ENCODE peak calls at places on chromosomes 13 and 19, in six cellular contexts. W, L, D, Y, O and Q are unnamed samples.
A peak's percentile ranks its signal among the peaks of the same experiment; 100 is the strongest.

GRCh38 chr13:111095031-111095840 is 19.9 kb upstream of the ARHGEF7 start:
- DNase-seq in W (no peak), L (no peak), D (no peak), Y (no peak), O (no peak), Q (no peak)

GRCh38 chr13:99812611-99813010 is 159.0 kb downstream of the ZIC5 start:
- DNase-seq in W (no peak), L (no peak), D (no peak), Y (no peak), O (no peak), Q (no peak)

GRCh38 chr19:7701654-7702457 is at the start of gene FCER2:
- DNase-seq in W (no peak), L (peak; percentile 88), D (no peak), Y (no peak), O (no peak), Q (no peak)

GRCh38 chr13:45374917-45375316 is 33.9 kb upstream of the TPT1 start:
- DNase-seq in W (no peak), L (no peak), D (no peak), Y (no peak), O (no peak), Q (no peak)

GRCh38 chr13:52428295-52428694 is 22.1 kb downstream of the VPS36 start:
- DNase-seq in W (no peak), L (no peak), D (no peak), Y (no peak), O (peak; percentile 44), Q (no peak)

GRCh38 chr19:57664269-57665127 is 4.2 kb upstream of the ZSCAN4 start:
- DNase-seq in W (peak; percentile 2), L (no peak), D (peak; percentile 52), Y (no peak), O (peak; percentile 39), Q (no peak)

GRCh38 chr19:21092107-21092506 is 10.1 kb downstream of the ZNF714 start:
- DNase-seq in W (no peak), L (no peak), D (no peak), Y (no peak), O (no peak), Q (no peak)

GRCh38 chr13:33751151-33751550 is 66.8 kb upstream of the RFC3 start:
- DNase-seq in W (no peak), L (no peak), D (no peak), Y (no peak), O (peak; percentile 11), Q (no peak)

GRCh38 chr19:16778796-16779411 is 50.3 kb upstream of the SIN3B start:
- DNase-seq in W (peak; percentile 10), L (peak; percentile 78), D (no peak), Y (peak; percentile 66), O (peak; percentile 40), Q (peak; percentile 41)

GRCh38 chr13:109336730-109337129 is 449.7 kb downstream of the IRS2 start:
- DNase-seq in W (no peak), L (no peak), D (no peak), Y (no peak), O (peak; percentile 65), Q (no peak)

GRCh38 chr13:30157616-30157993 is 149.7 kb downstream of the KATNAL1 start:
- DNase-seq in W (no peak), L (no peak), D (no peak), Y (peak; percentile 73), O (no peak), Q (no peak)

GRCh38 chr19:55341191-55342043 is 1.7 kb downstream of the KMT5C start:
- DNase-seq in W (no peak), L (peak; percentile 55), D (peak; percentile 82), Y (peak; percentile 67), O (peak; percentile 65), Q (peak; percentile 51)

GRCh38 chr13:114053026-114053425 is 79.2 kb upstream of the C13orf46 start:
- DNase-seq in W (no peak), L (no peak), D (peak; percentile 53), Y (no peak), O (no peak), Q (no peak)

GRCh38 chr19:46697142-46697960 is 19.6 kb downstream of the PRKD2 start:
- DNase-seq in W (no peak), L (peak; percentile 37), D (peak; percentile 95), Y (no peak), O (no peak), Q (peak; percentile 84)

GRCh38 chr13:28273919-28274318 is 135.6 kb downstream of the PAN3 start:
- DNase-seq in W (no peak), L (peak; percentile 40), D (no peak), Y (no peak), O (no peak), Q (no peak)

GRCh38 chr19:51788936-51789795 is 5.8 kb upstream of the FPR3 start:
- DNase-seq in W (no peak), L (no peak), D (no peak), Y (no peak), O (peak; percentile 67), Q (no peak)

GRCh38 chr13:112714772-112715569 is 25.1 kb downstream of the ATP11A start:
- DNase-seq in W (no peak), L (no peak), D (no peak), Y (no peak), O (no peak), Q (no peak)
- H3K4me1 ChIP-seq in W (peaks cover 5% of the 10 kb centered on the region), L (no peaks in the 10 kb centered on the region), D (peaks cover 7% of the 10 kb centered on the region), Y (no peaks in the 10 kb centered on the region), O (peaks cover 18% of the 10 kb centered on the region), Q (peaks cover 32% of the 10 kb centered on the region)

GRCh38 chr13:97261254-97262015 is 39.3 kb downstream of the MBNL2 start:
- DNase-seq in W (no peak), L (no peak), D (no peak), Y (no peak), O (no peak), Q (no peak)

GRCh38 chr13:97264663-97265062 is 42.5 kb downstream of the MBNL2 start:
- DNase-seq in W (no peak), L (no peak), D (no peak), Y (no peak), O (no peak), Q (no peak)

GRCh38 chr13:97262058-97262457 is 39.9 kb downstream of the MBNL2 start:
- DNase-seq in W (no peak), L (no peak), D (no peak), Y (no peak), O (no peak), Q (no peak)

GRCh38 chr13:97259787-97260641 is 37.9 kb downstream of the MBNL2 start:
- DNase-seq in W (no peak), L (no peak), D (no peak), Y (no peak), O (no peak), Q (no peak)

GRCh38 chr13:97263160-97263559 is 41.0 kb downstream of the MBNL2 start:
- DNase-seq in W (no peak), L (no peak), D (no peak), Y (no peak), O (no peak), Q (no peak)
- H3K4me1 ChIP-seq in W (no peaks in the 10 kb centered on the region), L (peaks cover 8% of the 10 kb centered on the region), D (peaks cover 5% of the 10 kb centered on the region), Y (peaks cover 8% of the 10 kb centered on the region), O (peaks cover 42% of the 10 kb centered on the region), Q (peaks cover 92% of the 10 kb centered on the region)

GRCh38 chr19:2056810-2057192 is 5.8 kb upstream of the MKNK2 start:
- DNase-seq in W (no peak), L (no peak), D (peak; percentile 66), Y (no peak), O (no peak), Q (no peak)
- H3K4me1 ChIP-seq in W (peaks cover 63% of the 10 kb centered on the region), L (peaks cover 72% of the 10 kb centered on the region), D (peaks cover 68% of the 10 kb centered on the region), Y (peaks cover 29% of the 10 kb centered on the region), O (peaks cover 66% of the 10 kb centered on the region), Q (peaks cover 81% of the 10 kb centered on the region)

GRCh38 chr19:5125797-5126497 is 157.0 kb downstream of the KDM4B start:
- DNase-seq in W (no peak), L (no peak), D (no peak), Y (no peak), O (no peak), Q (no peak)

GRCh38 chr19:5128932-5129389 is 160.0 kb downstream of the KDM4B start:
- DNase-seq in W (no peak), L (no peak), D (no peak), Y (no peak), O (no peak), Q (no peak)

GRCh38 chr19:5126498-5127223 is 157.7 kb downstream of the KDM4B start:
- DNase-seq in W (no peak), L (peak; percentile 42), D (no peak), Y (no peak), O (no peak), Q (no peak)

GRCh38 chr19:5128251-5128931 is 159.5 kb downstream of the KDM4B start:
- DNase-seq in W (no peak), L (no peak), D (no peak), Y (no peak), O (no peak), Q (peak; percentile 39)

GRCh38 chr19:5127710-5128109 is 158.8 kb downstream of the KDM4B start:
- DNase-seq in W (no peak), L (peak; percentile 79), D (no peak), Y (no peak), O (no peak), Q (no peak)
- H3K4me1 ChIP-seq in W (peaks cover 32% of the 10 kb centered on the region), L (peaks cover 53% of the 10 kb centered on the region), D (no peaks in the 10 kb centered on the region), Y (no peaks in the 10 kb centered on the region), O (no peaks in the 10 kb centered on the region), Q (peaks cover 23% of the 10 kb centered on the region)

GRCh38 chr13:79389031-79389430 is 17.0 kb downstream of the RBM26 start:
- DNase-seq in W (no peak), L (no peak), D (no peak), Y (no peak), O (no peak), Q (no peak)
- H3K4me1 ChIP-seq in W (peaks cover 36% of the 10 kb centered on the region), L (peaks cover 52% of the 10 kb centered on the region), D (peaks cover 15% of the 10 kb centered on the region), Y (peaks cover 45% of the 10 kb centered on the region), O (peaks cover 25% of the 10 kb centered on the region), Q (peaks cover 17% of the 10 kb centered on the region)